ENCODE peak calls at places on chromosomes 1 and 21, in six cellular contexts. One of them, this sample, is unnamed.

GRCh38 chr1:228101994-228102790 is 933 bp downstream of the C1orf35 start:
- DNase-seq in GM23338: peak
- DNase-seq in IMR-90: no peak
- DNase-seq in PC-9: peak
- DNase-seq in OCI-LY7: peak
- DNase-seq in GM23248: peak
- DNase-seq in this sample: peak

GRCh38 chr1:234986750-234987414 is 141.8 kb downstream of the TOMM20 start:
- DNase-seq in GM23338: peak
- DNase-seq in IMR-90: no peak
- DNase-seq in PC-9: no peak
- DNase-seq in OCI-LY7: no peak
- DNase-seq in GM23248: no peak
- DNase-seq in this sample: no peak

GRCh38 chr1:234226819-234227165 is 146.5 kb upstream of the COA6 start:
- DNase-seq in GM23338: no peak
- DNase-seq in IMR-90: no peak
- DNase-seq in PC-9: no peak
- DNase-seq in OCI-LY7: no peak
- DNase-seq in GM23248: no peak
- DNase-seq in this sample: no peak

GRCh38 chr1:203702130-203702577 is 62.8 kb upstream of the LAX1 start:
- DNase-seq in GM23338: peak
- DNase-seq in IMR-90: peak
- DNase-seq in PC-9: peak
- DNase-seq in OCI-LY7: peak
- DNase-seq in GM23248: peak
- DNase-seq in this sample: peak

GRCh38 chr1:165860065-165860464 is 32.7 kb downstream of the UCK2 start:
- DNase-seq in GM23338: no peak
- DNase-seq in IMR-90: no peak
- DNase-seq in PC-9: no peak
- DNase-seq in OCI-LY7: no peak
- DNase-seq in GM23248: no peak
- DNase-seq in this sample: no peak

GRCh38 chr1:10646347-10646861 is 150.0 kb downstream of the CASZ1 start:
- DNase-seq in GM23338: peak
- DNase-seq in IMR-90: peak
- DNase-seq in PC-9: no peak
- DNase-seq in OCI-LY7: peak
- DNase-seq in GM23248: peak
- DNase-seq in this sample: no peak

GRCh38 chr1:156547434-156547833 is 24.9 kb downstream of the IQGAP3 start:
- DNase-seq in GM23338: no peak
- DNase-seq in IMR-90: no peak
- DNase-seq in PC-9: no peak
- DNase-seq in OCI-LY7: no peak
- DNase-seq in GM23248: no peak
- DNase-seq in this sample: no peak

GRCh38 chr1:15358565-15359133 is 51.0 kb upstream of the EFHD2 start:
- DNase-seq in GM23338: no peak
- DNase-seq in IMR-90: no peak
- DNase-seq in PC-9: no peak
- DNase-seq in OCI-LY7: no peak
- DNase-seq in GM23248: no peak
- DNase-seq in this sample: no peak

GRCh38 chr1:47785561-47786271 is 211.5 kb downstream of the TRABD2B start:
- DNase-seq in GM23338: peak
- DNase-seq in IMR-90: no peak
- DNase-seq in PC-9: no peak
- DNase-seq in OCI-LY7: no peak
- DNase-seq in GM23248: peak
- DNase-seq in this sample: no peak

GRCh38 chr1:5156416-5156815 is 502.0 kb downstream of the AJAP1 start:
- DNase-seq in GM23338: no peak
- DNase-seq in IMR-90: no peak
- DNase-seq in PC-9: no peak
- DNase-seq in OCI-LY7: no peak
- DNase-seq in GM23248: no peak
- DNase-seq in this sample: no peak

GRCh38 chr1:159799446-159799985 is 2.6 kb upstream of the FCRL6 start:
- DNase-seq in GM23338: no peak
- DNase-seq in IMR-90: no peak
- DNase-seq in PC-9: no peak
- DNase-seq in OCI-LY7: no peak
- DNase-seq in GM23248: peak
- DNase-seq in this sample: no peak

GRCh38 chr1:15353839-15354579 is 55.7 kb upstream of the EFHD2 start:
- DNase-seq in GM23338: no peak
- DNase-seq in IMR-90: peak
- DNase-seq in PC-9: no peak
- DNase-seq in OCI-LY7: no peak
- DNase-seq in GM23248: peak
- DNase-seq in this sample: no peak

GRCh38 chr1:234533034-234533571 is 54.1 kb upstream of the TARBP1 start:
- DNase-seq in GM23338: no peak
- DNase-seq in IMR-90: peak
- DNase-seq in PC-9: no peak
- DNase-seq in OCI-LY7: no peak
- DNase-seq in GM23248: peak
- DNase-seq in this sample: no peak

GRCh38 chr1:19023787-19024186 is 67.3 kb upstream of the IFFO2 start:
- DNase-seq in GM23338: no peak
- DNase-seq in IMR-90: no peak
- DNase-seq in PC-9: no peak
- DNase-seq in OCI-LY7: no peak
- DNase-seq in GM23248: no peak
- DNase-seq in this sample: no peak

GRCh38 chr1:40944841-40945430 is 34.6 kb upstream of the CTPS1 start:
- DNase-seq in GM23338: no peak
- DNase-seq in IMR-90: peak
- DNase-seq in PC-9: no peak
- DNase-seq in OCI-LY7: no peak
- DNase-seq in GM23248: peak
- DNase-seq in this sample: no peak

GRCh38 chr21:43333301-43334062 is 93.4 kb downstream of the SIK1 start:
- DNase-seq in GM23338: peak
- DNase-seq in IMR-90: peak
- DNase-seq in PC-9: peak
- DNase-seq in OCI-LY7: no peak
- DNase-seq in GM23248: peak
- DNase-seq in this sample: no peak

DNA sequence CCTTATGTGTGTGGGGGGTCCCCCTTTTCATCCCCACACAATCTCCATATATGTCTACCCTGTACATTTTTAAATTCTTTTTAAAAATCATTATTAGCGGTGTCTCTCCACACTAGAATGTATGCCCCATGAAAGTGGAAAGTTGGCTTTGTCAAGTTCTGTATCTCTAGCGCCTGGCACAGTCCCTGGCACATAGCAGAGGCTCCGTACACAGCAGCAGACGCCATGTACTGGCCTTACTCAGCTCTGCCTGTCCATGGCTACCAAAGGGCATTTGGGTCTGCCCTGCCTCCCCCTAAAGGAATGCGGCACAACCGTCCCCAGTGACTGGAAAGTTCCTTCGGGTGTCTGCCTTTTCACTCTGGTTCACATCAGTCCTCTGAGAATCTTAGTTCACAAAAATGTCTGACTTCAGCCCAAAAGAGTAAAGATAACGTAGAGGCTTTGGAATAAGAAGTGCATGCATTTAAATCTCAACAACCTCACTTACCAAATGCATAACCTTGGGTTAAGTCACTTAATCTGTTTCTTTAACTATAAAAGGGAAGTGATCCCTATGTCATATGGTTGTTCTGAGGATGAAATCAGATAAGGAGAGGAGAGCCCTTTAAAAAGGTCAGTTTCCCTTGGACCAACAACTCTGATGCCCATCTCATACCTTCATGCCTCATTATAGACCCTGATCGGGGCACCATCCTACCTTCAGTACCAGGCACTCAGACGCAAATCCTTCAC is 61.1 kb downstream of the CD46 start:
- DNase-seq in GM23338: no peak
- DNase-seq in IMR-90: no peak
- DNase-seq in PC-9: no peak
- DNase-seq in OCI-LY7: no peak
- DNase-seq in GM23248: no peak
- DNase-seq in this sample: no peak
- H3K4me2 ChIP-seq in GM23338: no peak
- H3K4me2 ChIP-seq in IMR-90: no peak
- H3K4me2 ChIP-seq in PC-9: no peak
- H3K4me2 ChIP-seq in OCI-LY7: no peak
- H3K4me2 ChIP-seq in GM23248: no peak
- H3K4me2 ChIP-seq in this sample: no peak

DNA sequence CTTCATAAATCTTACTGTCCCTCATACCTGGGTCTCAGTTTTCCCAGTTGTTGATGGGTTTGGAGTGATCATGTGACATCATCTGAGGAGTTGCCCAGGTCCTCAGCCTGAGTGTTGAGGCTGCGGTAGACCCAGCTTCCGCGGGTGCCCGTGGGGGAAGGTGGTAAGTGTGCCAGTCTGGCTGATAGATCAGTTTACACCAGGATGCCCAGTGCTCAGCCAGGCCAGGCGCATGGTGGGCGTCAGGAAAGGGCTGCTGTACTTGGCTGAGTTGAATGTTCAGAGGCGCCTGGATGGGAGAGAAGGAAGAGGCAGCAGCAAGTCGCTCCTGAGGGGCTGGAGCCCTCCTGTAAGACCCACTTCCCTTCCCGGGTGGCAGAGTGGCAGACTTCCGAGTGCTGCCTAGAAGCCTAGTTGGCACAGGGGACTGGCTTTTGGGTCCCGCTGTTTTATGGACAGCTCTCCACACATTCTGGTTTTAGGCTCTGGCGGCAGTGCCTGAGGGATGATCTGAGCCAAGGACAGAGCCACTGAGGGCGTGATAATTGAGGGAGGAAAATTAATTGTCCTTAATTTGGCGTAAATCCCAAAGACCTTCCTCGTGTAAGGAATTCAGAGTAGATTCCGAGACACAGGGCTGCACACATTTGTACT is 35.8 kb downstream of the PTPRF start:
- DNase-seq in GM23338: no peak
- DNase-seq in IMR-90: no peak
- DNase-seq in PC-9: no peak
- DNase-seq in OCI-LY7: no peak
- DNase-seq in GM23248: no peak
- DNase-seq in this sample: no peak
- H3K4me2 ChIP-seq in GM23338: peak
- H3K4me2 ChIP-seq in IMR-90: no peak
- H3K4me2 ChIP-seq in PC-9: no peak
- H3K4me2 ChIP-seq in OCI-LY7: no peak
- H3K4me2 ChIP-seq in GM23248: peak
- H3K4me2 ChIP-seq in this sample: peak

DNA sequence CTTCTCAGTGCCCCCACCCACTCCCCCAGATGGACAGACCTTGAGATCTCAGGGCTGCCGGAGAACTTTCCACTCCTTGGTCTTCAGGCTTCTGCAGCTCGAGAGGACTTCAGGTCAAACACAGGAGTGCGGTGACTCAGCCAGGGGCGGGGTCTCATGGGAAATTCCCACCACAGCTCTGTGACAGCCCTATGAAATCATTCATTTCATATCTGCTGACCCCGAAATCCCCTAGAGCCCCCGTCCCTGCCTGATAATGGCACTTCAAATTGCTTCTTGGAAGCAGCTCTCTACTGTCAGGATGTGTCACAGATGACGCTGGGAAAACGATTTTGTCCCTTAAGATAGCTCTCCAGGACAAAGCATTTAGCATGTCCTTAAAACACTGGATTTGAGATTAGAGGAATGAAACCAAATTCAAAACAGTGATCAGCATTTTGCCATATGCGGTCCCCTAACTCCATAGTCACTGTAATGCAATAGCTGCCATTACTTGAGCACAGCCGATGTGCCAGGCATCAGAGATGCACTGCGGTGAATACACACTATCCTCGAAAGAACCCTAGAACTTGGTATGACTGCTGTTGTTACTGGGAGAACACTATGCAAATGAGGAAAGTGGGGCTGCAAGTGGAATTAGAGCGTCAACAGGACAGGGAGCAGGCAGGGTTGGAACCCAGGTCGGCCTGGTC is at the start of gene TNFRSF9:
- DNase-seq in GM23338: no peak
- DNase-seq in IMR-90: peak
- DNase-seq in PC-9: peak
- DNase-seq in OCI-LY7: no peak
- DNase-seq in GM23248: peak
- DNase-seq in this sample: no peak
- H3K4me2 ChIP-seq in GM23338: peak
- H3K4me2 ChIP-seq in IMR-90: no peak
- H3K4me2 ChIP-seq in PC-9: peak
- H3K4me2 ChIP-seq in OCI-LY7: no peak
- H3K4me2 ChIP-seq in GM23248: peak
- H3K4me2 ChIP-seq in this sample: no peak

DNA sequence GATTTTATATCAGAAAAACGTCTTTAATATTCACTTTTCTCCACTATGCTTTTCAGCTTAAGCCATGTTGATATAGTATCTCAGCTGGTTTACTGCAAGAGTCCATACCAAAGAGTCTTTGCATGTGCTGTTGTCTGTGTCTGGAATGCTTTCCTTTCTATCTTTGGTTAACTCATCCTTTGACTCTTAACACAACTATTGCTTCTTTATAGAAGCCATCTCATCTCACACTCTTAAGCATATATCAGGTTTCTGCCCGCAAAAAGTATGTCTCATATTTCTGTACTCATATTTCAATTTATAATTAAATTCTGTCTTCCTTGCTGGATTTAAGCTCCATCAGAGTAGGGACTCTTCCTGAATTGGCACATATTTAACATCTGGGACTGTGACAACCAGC is 220.9 kb upstream of the KCNK2 start:
- DNase-seq in GM23338: no peak
- DNase-seq in IMR-90: peak
- DNase-seq in PC-9: no peak
- DNase-seq in OCI-LY7: no peak
- DNase-seq in GM23248: no peak
- DNase-seq in this sample: no peak
- H3K4me2 ChIP-seq in GM23338: no peak
- H3K4me2 ChIP-seq in IMR-90: peak
- H3K4me2 ChIP-seq in PC-9: no peak
- H3K4me2 ChIP-seq in OCI-LY7: no peak
- H3K4me2 ChIP-seq in GM23248: peak
- H3K4me2 ChIP-seq in this sample: no peak

GRCh38 chr1:45545553-45546310 is 4.9 kb upstream of the AKR1A1 start:
- DNase-seq in GM23338: no peak
- DNase-seq in IMR-90: no peak
- DNase-seq in PC-9: no peak
- DNase-seq in OCI-LY7: no peak
- DNase-seq in GM23248: no peak
- DNase-seq in this sample: no peak

GRCh38 chr1:45542591-45542990 is 8.0 kb upstream of the AKR1A1 start:
- DNase-seq in GM23338: no peak
- DNase-seq in IMR-90: no peak
- DNase-seq in PC-9: no peak
- DNase-seq in OCI-LY7: no peak
- DNase-seq in GM23248: no peak
- DNase-seq in this sample: no peak

GRCh38 chr1:45545019-45545493 is 5.6 kb upstream of the AKR1A1 start:
- DNase-seq in GM23338: no peak
- DNase-seq in IMR-90: no peak
- DNase-seq in PC-9: no peak
- DNase-seq in OCI-LY7: peak
- DNase-seq in GM23248: no peak
- DNase-seq in this sample: no peak

GRCh38 chr1:45544530-45544929 is 6.1 kb upstream of the AKR1A1 start:
- DNase-seq in GM23338: no peak
- DNase-seq in IMR-90: no peak
- DNase-seq in PC-9: no peak
- DNase-seq in OCI-LY7: no peak
- DNase-seq in GM23248: no peak
- DNase-seq in this sample: no peak

GRCh38 chr1:45543599-45544417 is 6.8 kb upstream of the AKR1A1 start:
- DNase-seq in GM23338: peak
- DNase-seq in IMR-90: no peak
- DNase-seq in PC-9: no peak
- DNase-seq in OCI-LY7: peak
- DNase-seq in GM23248: no peak
- DNase-seq in this sample: peak
- H3K4me2 ChIP-seq in GM23338: no peak
- H3K4me2 ChIP-seq in IMR-90: no peak
- H3K4me2 ChIP-seq in PC-9: no peak
- H3K4me2 ChIP-seq in OCI-LY7: peak
- H3K4me2 ChIP-seq in GM23248: no peak
- H3K4me2 ChIP-seq in this sample: peak